ENCODE peak calls at places on chromosomes 2 and 18, in nine cellular contexts. B, Q, N, D, O, I, Z, H and M are unnamed samples.

GRCh38 chr2:215410932-215411285 is 25.0 kb downstream of the FN1 start:
- DNase-seq in B (peak; percentile 67), Q (peak; percentile 28), N (no peak), D (peak; percentile 72), O (no peak), I (no peak), Z (no peak), H (no peak), M (no peak)

GRCh38 chr18:49597556-49597955 is 35.7 kb downstream of the LIPG start:
- DNase-seq in B (no peak), Q (no peak), N (no peak), D (no peak), O (no peak), I (no peak), Z (no peak), H (no peak), M (no peak)

GRCh38 chr2:25700221-25700660 is 26.9 kb upstream of the DTNB start:
- DNase-seq in B (peak; percentile 54), Q (peak; percentile 65), N (peak; percentile 48), D (peak; percentile 63), O (peak; percentile 12), I (no peak), Z (peak; percentile 52), H (peak; percentile 45), M (no peak)

GRCh38 chr2:42840141-42840540 is 47.8 kb upstream of the HAAO start:
- DNase-seq in B (no peak), Q (no peak), N (no peak), D (no peak), O (no peak), I (no peak), Z (no peak), H (no peak), M (no peak)

GRCh38 chr2:235979753-235980459 is 188.3 kb downstream of the GBX2 start:
- DNase-seq in B (no peak), Q (no peak), N (no peak), D (no peak), O (no peak), I (no peak), Z (no peak), H (peak; percentile 65), M (no peak)

GRCh38 chr18:48342125-48342524 is 67.1 kb downstream of the ZBTB7C start:
- DNase-seq in B (no peak), Q (no peak), N (peak; percentile 34), D (no peak), O (no peak), I (no peak), Z (peak; percentile 91), H (peak; percentile 31), M (no peak)

GRCh38 chr2:200298816-200299215 is 7.7 kb upstream of the SPATS2L start:
- DNase-seq in B (no peak), Q (no peak), N (no peak), D (no peak), O (no peak), I (no peak), Z (no peak), H (no peak), M (no peak)

GRCh38 chr18:52465391-52465790 is 125.4 kb downstream of the DCC start:
- DNase-seq in B (no peak), Q (no peak), N (peak; percentile 19), D (no peak), O (no peak), I (no peak), Z (no peak), H (no peak), M (no peak)

GRCh38 chr2:127560201-127560928 is 24.9 kb downstream of the MYO7B start:
- DNase-seq in B (no peak), Q (no peak), N (peak; percentile 21), D (no peak), O (no peak), I (no peak), Z (no peak), H (peak; percentile 64), M (no peak)

GRCh38 chr2:228180126-228181097 is 1.1 kb downstream of the SPHKAP start:
- DNase-seq in B (no peak), Q (no peak), N (peak; percentile 49), D (no peak), O (no peak), I (no peak), Z (peak; percentile 47), H (peak; percentile 13), M (no peak)

GRCh38 chr2:143939976-143940375 is 579.9 kb downstream of the ZEB2 start:
- DNase-seq in B (no peak), Q (no peak), N (peak; percentile 26), D (no peak), O (no peak), I (no peak), Z (peak; percentile 80), H (no peak), M (no peak)

GRCh38 chr2:146734042-146734715 is 1110.7 kb upstream of the ACVR2A start:
- DNase-seq in B (peak; percentile 12), Q (peak; percentile 16), N (peak; percentile 58), D (peak; percentile 52), O (no peak), I (no peak), Z (peak; percentile 82), H (no peak), M (no peak)

GRCh38 chr2:224952942-224953657 is 89.2 kb downstream of the DOCK10 start:
- DNase-seq in B (no peak), Q (no peak), N (no peak), D (no peak), O (no peak), I (no peak), Z (no peak), H (no peak), M (no peak)

GRCh38 chr2:57515366-57515765 is 531.2 kb upstream of the VRK2 start:
- DNase-seq in B (no peak), Q (no peak), N (no peak), D (no peak), O (no peak), I (no peak), Z (no peak), H (no peak), M (no peak)

GRCh38 chr18:59918320-59918755 is 18.5 kb downstream of the PMAIP1 start:
- DNase-seq in B (peak; percentile 68), Q (peak; percentile 75), N (peak; percentile 27), D (peak; percentile 40), O (no peak), I (no peak), Z (peak; percentile 83), H (no peak), M (no peak)

GRCh38 chr18:11149441-11150270 is at the start of gene PIEZO2:
- DNase-seq in B (peak; percentile 78), Q (no peak), N (peak; percentile 92), D (peak; percentile 88), O (no peak), I (no peak), Z (no peak), H (peak; percentile 78), M (no peak)

GRCh38 chr2:233976690-233977294 is 59.6 kb downstream of the TRPM8 start:
- DNase-seq in B (peak; percentile 68), Q (peak; percentile 68), N (peak; percentile 68), D (peak; percentile 60), O (no peak), I (no peak), Z (peak; percentile 68), H (no peak), M (no peak)

GRCh38 chr2:140586379-140586778 is 1544.4 kb downstream of the LRP1B start:
- DNase-seq in B (peak; percentile 33), Q (peak; percentile 45), N (peak; percentile 66), D (peak; percentile 21), O (no peak), I (no peak), Z (peak; percentile 23), H (no peak), M (no peak)

GRCh38 chr2:145685323-145686050 is 1165.6 kb upstream of the ZEB2 start:
- DNase-seq in B (no peak), Q (peak; percentile 50), N (no peak), D (no peak), O (no peak), I (no peak), Z (no peak), H (no peak), M (no peak)

GRCh38 chr2:145752091-145752806 is 1232.3 kb upstream of the ZEB2 start:
- DNase-seq in B (peak; percentile 52), Q (peak; percentile 60), N (peak; percentile 74), D (peak; percentile 29), O (no peak), I (no peak), Z (peak; percentile 68), H (no peak), M (no peak)

GRCh38 chr2:228541794-228542193 is 360.3 kb upstream of the SPHKAP start:
- DNase-seq in B (no peak), Q (no peak), N (no peak), D (no peak), O (no peak), I (no peak), Z (no peak), H (no peak), M (no peak)

GRCh38 chr18:28091197-28091596 is 85.7 kb downstream of the CDH2 start:
- DNase-seq in B (no peak), Q (no peak), N (no peak), D (no peak), O (no peak), I (no peak), Z (no peak), H (no peak), M (no peak)

GRCh38 chr18:12079504-12080237 is 14.0 kb upstream of the ANKRD62 start:
- DNase-seq in B (no peak), Q (no peak), N (no peak), D (no peak), O (no peak), I (no peak), Z (peak; percentile 40), H (no peak), M (no peak)

GRCh38 chr2:81650048-81650971 is 1345.8 kb upstream of the LRRTM1 start:
- DNase-seq in B (peak; percentile 71), Q (no peak), N (no peak), D (no peak), O (no peak), I (no peak), Z (no peak), H (no peak), M (no peak)

GRCh38 chr18:67265464-67266245 is 250.9 kb downstream of the DSEL start:
- DNase-seq in B (no peak), Q (peak; percentile 7), N (no peak), D (no peak), O (no peak), I (no peak), Z (no peak), H (no peak), M (no peak)

GRCh38 chr2:160735696-160736095 is 242.1 kb upstream of the RBMS1 start:
- DNase-seq in B (no peak), Q (no peak), N (no peak), D (no peak), O (no peak), I (no peak), Z (no peak), H (no peak), M (no peak)

GRCh38 chr2:147051248-147051647 is 793.6 kb upstream of the ACVR2A start:
- DNase-seq in B (no peak), Q (no peak), N (no peak), D (no peak), O (no peak), I (no peak), Z (no peak), H (no peak), M (no peak)

GRCh38 chr2:108034843-108035242 is 48.5 kb downstream of the SLC5A7 start:
- DNase-seq in B (no peak), Q (no peak), N (no peak), D (no peak), O (no peak), I (no peak), Z (no peak), H (no peak), M (no peak)

GRCh38 chr2:132741754-132742153 is 71.7 kb upstream of the LYPD1 start:
- DNase-seq in B (no peak), Q (no peak), N (no peak), D (no peak), O (no peak), I (no peak), Z (no peak), H (no peak), M (no peak)

GRCh38 chr2:118670868-118671267 is 176.6 kb downstream of the EN1 start:
- DNase-seq in B (no peak), Q (no peak), N (no peak), D (no peak), O (no peak), I (no peak), Z (no peak), H (no peak), M (no peak)

GRCh38 chr18:24704921-24705620 is 244.6 kb downstream of the HRH4 start:
- DNase-seq in B (no peak), Q (no peak), N (no peak), D (no peak), O (no peak), I (no peak), Z (peak; percentile 27), H (no peak), M (no peak)